ENCODE peak calls at places on chromosomes 4 and X, in five cellular contexts. One of them, this sample, is unnamed. For H3K36me3, the result is how much of the 10 kb centered on the place peaks cover.

GRCh38 chrX:27583976-27584375 is 6.2 kb upstream of the DCAF8L2 start:
- DNase-seq in heart left ventricle: no peak
- DNase-seq in adrenal gland: no peak
- DNase-seq in CD8-positive, alpha-beta T cell: no peak
- DNase-seq in neural progenitor cell: no peak
- DNase-seq in this sample: no peak

GRCh38 chr4:109411964-109412363 is 21.7 kb upstream of the SEC24B start:
- DNase-seq in heart left ventricle: peak
- DNase-seq in CD8-positive, alpha-beta T cell: no peak
- DNase-seq in neural progenitor cell: no peak
- DNase-seq in adrenal gland: no peak
- DNase-seq in this sample: no peak

GRCh38 chrX:79592259-79592658 is 225.1 kb upstream of the ITM2A start:
- DNase-seq in adrenal gland: no peak
- DNase-seq in heart left ventricle: no peak
- DNase-seq in CD8-positive, alpha-beta T cell: no peak
- DNase-seq in neural progenitor cell: no peak
- DNase-seq in this sample: no peak

GRCh38 chr4:148540622-148541326 is 98.6 kb upstream of the NR3C2 start:
- DNase-seq in neural progenitor cell: no peak
- DNase-seq in heart left ventricle: peak
- DNase-seq in CD8-positive, alpha-beta T cell: no peak
- DNase-seq in adrenal gland: no peak
- DNase-seq in this sample: no peak

GRCh38 chr4:65670331-65671031 is at the start of gene EPHA5:
- DNase-seq in heart left ventricle: peak
- DNase-seq in CD8-positive, alpha-beta T cell: no peak
- DNase-seq in neural progenitor cell: peak
- DNase-seq in adrenal gland: peak
- DNase-seq in this sample: peak

GRCh38 chr4:124867551-124867950 is 155.0 kb upstream of the ANKRD50 start:
- DNase-seq in CD8-positive, alpha-beta T cell: no peak
- DNase-seq in adrenal gland: no peak
- DNase-seq in neural progenitor cell: no peak
- DNase-seq in heart left ventricle: no peak
- DNase-seq in this sample: no peak

GRCh38 chr4:62816566-62816965 is 1592.7 kb downstream of the TECRL start:
- DNase-seq in CD8-positive, alpha-beta T cell: no peak
- DNase-seq in adrenal gland: no peak
- DNase-seq in heart left ventricle: no peak
- DNase-seq in neural progenitor cell: no peak
- DNase-seq in this sample: no peak

GRCh38 chr4:3210467-3210866 is 38.5 kb upstream of the MSANTD1 start:
- DNase-seq in adrenal gland: no peak
- DNase-seq in heart left ventricle: peak
- DNase-seq in neural progenitor cell: no peak
- DNase-seq in CD8-positive, alpha-beta T cell: no peak
- DNase-seq in this sample: no peak

GRCh38 chrX:77742788-77743476 is 43.1 kb downstream of the ATRX start:
- DNase-seq in neural progenitor cell: no peak
- DNase-seq in adrenal gland: peak
- DNase-seq in CD8-positive, alpha-beta T cell: no peak
- DNase-seq in heart left ventricle: peak
- DNase-seq in this sample: peak

GRCh38 chr4:30256105-30256828 is 463.9 kb upstream of the PCDH7 start:
- DNase-seq in CD8-positive, alpha-beta T cell: no peak
- DNase-seq in neural progenitor cell: no peak
- DNase-seq in heart left ventricle: no peak
- DNase-seq in adrenal gland: no peak
- DNase-seq in this sample: no peak

GRCh38 chr4:77332696-77333270 is 175.8 kb downstream of the CCNG2 start:
- DNase-seq in adrenal gland: no peak
- DNase-seq in heart left ventricle: no peak
- DNase-seq in neural progenitor cell: peak
- DNase-seq in CD8-positive, alpha-beta T cell: no peak
- DNase-seq in this sample: no peak

GRCh38 chrX:110987292-110987691 is 108.7 kb upstream of the PAK3 start:
- DNase-seq in adrenal gland: no peak
- DNase-seq in neural progenitor cell: no peak
- DNase-seq in heart left ventricle: no peak
- DNase-seq in CD8-positive, alpha-beta T cell: no peak
- DNase-seq in this sample: no peak

GRCh38 chr4:122010610-122011009 is 58.8 kb upstream of the TRPC3 start:
- DNase-seq in neural progenitor cell: no peak
- DNase-seq in CD8-positive, alpha-beta T cell: no peak
- DNase-seq in adrenal gland: no peak
- DNase-seq in heart left ventricle: no peak
- DNase-seq in this sample: no peak

GRCh38 chr4:119300388-119301131 is 21.4 kb downstream of the FABP2 start:
- DNase-seq in CD8-positive, alpha-beta T cell: peak
- DNase-seq in adrenal gland: peak
- DNase-seq in neural progenitor cell: peak
- DNase-seq in heart left ventricle: peak
- DNase-seq in this sample: peak

GRCh38 chrX:65241059-65241721 is 264.9 kb upstream of the ZC4H2 start:
- DNase-seq in neural progenitor cell: peak
- DNase-seq in adrenal gland: no peak
- DNase-seq in CD8-positive, alpha-beta T cell: no peak
- DNase-seq in heart left ventricle: no peak
- DNase-seq in this sample: no peak

GRCh38 chrX:47817897-47818296 is 18.8 kb upstream of the ZNF81 start:
- DNase-seq in neural progenitor cell: no peak
- DNase-seq in heart left ventricle: no peak
- DNase-seq in CD8-positive, alpha-beta T cell: no peak
- DNase-seq in adrenal gland: no peak
- DNase-seq in this sample: no peak

GRCh38 chr4:142044271-142044670 is 407.9 kb downstream of the IL15 start:
- DNase-seq in CD8-positive, alpha-beta T cell: no peak
- DNase-seq in heart left ventricle: no peak
- DNase-seq in adrenal gland: no peak
- DNase-seq in neural progenitor cell: no peak
- DNase-seq in this sample: no peak

GRCh38 chrX:10076765-10077164 is 80.0 kb upstream of the CLCN4 start:
- DNase-seq in neural progenitor cell: no peak
- DNase-seq in adrenal gland: no peak
- DNase-seq in CD8-positive, alpha-beta T cell: no peak
- DNase-seq in heart left ventricle: no peak
- DNase-seq in this sample: no peak

GRCh38 chr4:170079981-170080380 is 9.8 kb downstream of the AADAT start:
- DNase-seq in neural progenitor cell: no peak
- DNase-seq in heart left ventricle: no peak
- DNase-seq in CD8-positive, alpha-beta T cell: no peak
- DNase-seq in adrenal gland: no peak
- DNase-seq in this sample: no peak

GRCh38 chrX:112641449-112641848 is 38.3 kb downstream of the LHFPL1 start:
- DNase-seq in heart left ventricle: no peak
- DNase-seq in CD8-positive, alpha-beta T cell: no peak
- DNase-seq in neural progenitor cell: no peak
- DNase-seq in adrenal gland: no peak
- DNase-seq in this sample: no peak

GRCh38 chr4:67685532-67685859 is 15.5 kb downstream of the UBA6 start:
- DNase-seq in neural progenitor cell: no peak
- DNase-seq in adrenal gland: no peak
- DNase-seq in heart left ventricle: no peak
- DNase-seq in CD8-positive, alpha-beta T cell: no peak
- DNase-seq in this sample: no peak

GRCh38 chr4:186919340-186919739 is 195.7 kb upstream of the FAT1 start:
- DNase-seq in adrenal gland: no peak
- DNase-seq in neural progenitor cell: no peak
- DNase-seq in CD8-positive, alpha-beta T cell: no peak
- DNase-seq in heart left ventricle: no peak
- DNase-seq in this sample: no peak

GRCh38 chrX:34350552-34350951 is 218.4 kb upstream of the FAM47A start:
- DNase-seq in neural progenitor cell: no peak
- DNase-seq in heart left ventricle: no peak
- DNase-seq in CD8-positive, alpha-beta T cell: no peak
- DNase-seq in adrenal gland: no peak
- DNase-seq in this sample: no peak

DNA sequence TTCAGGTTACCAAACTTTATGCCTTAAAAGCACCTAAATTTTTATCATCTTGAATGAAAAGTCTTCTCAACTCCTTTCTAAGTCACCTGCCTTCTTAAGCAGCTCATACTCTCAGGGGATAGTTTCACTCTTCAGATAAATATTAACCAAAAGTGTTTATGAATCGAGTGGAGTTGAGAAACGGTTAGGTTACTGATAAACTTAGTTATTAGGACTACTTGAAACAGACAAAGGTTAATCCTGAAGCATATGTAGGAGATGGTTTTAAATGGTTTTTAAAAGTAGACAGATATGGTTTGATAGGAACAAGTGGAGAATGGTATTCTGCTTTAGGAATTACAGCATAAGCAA is 32.8 kb downstream of the CLDN22 start:
- DNase-seq in CD8-positive, alpha-beta T cell: no peak
- DNase-seq in heart left ventricle: no peak
- DNase-seq in neural progenitor cell: no peak
- DNase-seq in adrenal gland: no peak
- DNase-seq in this sample: no peak
- H3K36me3 ChIP-seq in CD8-positive, alpha-beta T cell: under half
- H3K36me3 ChIP-seq in heart left ventricle: under half
- H3K36me3 ChIP-seq in neural progenitor cell: under half
- H3K36me3 ChIP-seq in adrenal gland: under half
- H3K36me3 ChIP-seq in this sample: under half

GRCh38 chr4:6217716-6218381 is 17.5 kb upstream of the JAKMIP1 start:
- DNase-seq in neural progenitor cell: no peak
- DNase-seq in CD8-positive, alpha-beta T cell: no peak
- DNase-seq in heart left ventricle: no peak
- DNase-seq in adrenal gland: no peak
- DNase-seq in this sample: no peak
- H3K4me3 ChIP-seq in neural progenitor cell: no peak
- H3K4me3 ChIP-seq in CD8-positive, alpha-beta T cell: no peak
- H3K4me3 ChIP-seq in heart left ventricle: no peak
- H3K4me3 ChIP-seq in adrenal gland: no peak
- H3K4me3 ChIP-seq in this sample: no peak

DNA sequence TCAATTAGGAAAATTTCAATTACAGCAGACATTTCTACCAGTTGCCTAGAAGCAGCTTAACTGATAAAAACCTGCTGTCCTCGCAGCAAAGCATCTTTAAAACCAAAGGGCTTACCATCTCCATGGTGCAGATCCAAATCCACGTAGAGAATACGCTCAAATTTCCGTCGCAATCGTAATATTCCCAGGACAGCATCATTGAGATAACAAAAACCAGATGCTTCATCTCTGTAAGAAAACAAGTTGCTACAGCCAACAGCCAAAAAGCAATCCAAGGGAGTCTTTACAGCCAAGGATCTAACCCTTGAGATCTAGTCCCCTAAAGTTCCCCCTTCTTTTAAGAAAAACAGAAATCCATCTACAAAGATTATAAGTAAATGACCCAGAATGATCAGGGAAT is 77.6 kb downstream of the HDAC8 start:
- DNase-seq in CD8-positive, alpha-beta T cell: no peak
- DNase-seq in neural progenitor cell: no peak
- DNase-seq in adrenal gland: no peak
- DNase-seq in heart left ventricle: no peak
- DNase-seq in this sample: no peak
- H3K36me3 ChIP-seq in CD8-positive, alpha-beta T cell: under half
- H3K36me3 ChIP-seq in neural progenitor cell: under half
- H3K36me3 ChIP-seq in adrenal gland: under half
- H3K36me3 ChIP-seq in heart left ventricle: under half
- H3K36me3 ChIP-seq in this sample: under half

DNA sequence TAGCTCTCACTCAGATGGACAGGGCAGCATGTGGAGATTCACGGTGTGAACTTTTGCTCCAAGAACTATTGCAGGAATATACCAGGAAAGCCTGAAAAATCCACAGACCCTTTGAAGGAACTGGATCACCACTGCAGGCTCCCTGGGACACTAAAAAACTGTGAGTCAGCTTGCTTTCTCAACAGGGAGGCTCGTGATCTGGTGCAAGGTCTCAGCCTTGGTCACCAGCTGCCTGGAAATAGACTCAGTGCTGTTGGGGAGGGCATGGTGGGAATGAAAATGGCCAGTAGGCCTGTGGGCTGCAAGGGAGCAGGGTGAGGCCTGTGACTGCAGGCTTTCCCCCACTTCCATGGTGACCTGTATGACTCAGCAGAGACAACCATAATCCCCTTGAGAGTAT is 426.4 kb upstream of the RPS6KA3 start:
- DNase-seq in CD8-positive, alpha-beta T cell: no peak
- DNase-seq in neural progenitor cell: no peak
- DNase-seq in adrenal gland: peak
- DNase-seq in heart left ventricle: no peak
- DNase-seq in this sample: no peak
- H3K4me3 ChIP-seq in CD8-positive, alpha-beta T cell: no peak
- H3K4me3 ChIP-seq in neural progenitor cell: no peak
- H3K4me3 ChIP-seq in adrenal gland: no peak
- H3K4me3 ChIP-seq in heart left ventricle: no peak
- H3K4me3 ChIP-seq in this sample: no peak

DNA sequence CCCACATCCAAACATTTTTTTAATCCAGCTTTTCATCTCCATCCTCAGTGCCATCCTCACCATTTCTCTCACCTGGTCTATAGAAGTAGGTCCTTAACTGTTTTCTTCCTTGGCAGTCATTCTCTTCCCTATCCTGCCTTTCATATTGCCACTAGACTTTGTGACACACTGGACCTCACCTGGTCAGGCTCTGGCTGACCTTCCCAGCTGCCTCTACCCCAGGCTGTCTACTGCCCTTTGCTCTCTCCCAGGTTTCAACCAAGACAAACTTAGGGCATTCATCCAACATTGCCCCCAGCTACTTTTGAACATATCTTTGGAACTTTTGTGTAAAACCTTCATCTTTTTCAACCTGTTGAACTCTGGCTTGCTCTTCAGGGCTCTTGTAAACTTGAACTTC is 39.8 kb downstream of the TRAPPC11 start:
- DNase-seq in heart left ventricle: no peak
- DNase-seq in neural progenitor cell: no peak
- DNase-seq in adrenal gland: no peak
- DNase-seq in CD8-positive, alpha-beta T cell: no peak
- DNase-seq in this sample: no peak
- H3K36me3 ChIP-seq in heart left ventricle: under half
- H3K36me3 ChIP-seq in neural progenitor cell: half or more
- H3K36me3 ChIP-seq in adrenal gland: half or more
- H3K36me3 ChIP-seq in CD8-positive, alpha-beta T cell: under half
- H3K36me3 ChIP-seq in this sample: half or more

DNA sequence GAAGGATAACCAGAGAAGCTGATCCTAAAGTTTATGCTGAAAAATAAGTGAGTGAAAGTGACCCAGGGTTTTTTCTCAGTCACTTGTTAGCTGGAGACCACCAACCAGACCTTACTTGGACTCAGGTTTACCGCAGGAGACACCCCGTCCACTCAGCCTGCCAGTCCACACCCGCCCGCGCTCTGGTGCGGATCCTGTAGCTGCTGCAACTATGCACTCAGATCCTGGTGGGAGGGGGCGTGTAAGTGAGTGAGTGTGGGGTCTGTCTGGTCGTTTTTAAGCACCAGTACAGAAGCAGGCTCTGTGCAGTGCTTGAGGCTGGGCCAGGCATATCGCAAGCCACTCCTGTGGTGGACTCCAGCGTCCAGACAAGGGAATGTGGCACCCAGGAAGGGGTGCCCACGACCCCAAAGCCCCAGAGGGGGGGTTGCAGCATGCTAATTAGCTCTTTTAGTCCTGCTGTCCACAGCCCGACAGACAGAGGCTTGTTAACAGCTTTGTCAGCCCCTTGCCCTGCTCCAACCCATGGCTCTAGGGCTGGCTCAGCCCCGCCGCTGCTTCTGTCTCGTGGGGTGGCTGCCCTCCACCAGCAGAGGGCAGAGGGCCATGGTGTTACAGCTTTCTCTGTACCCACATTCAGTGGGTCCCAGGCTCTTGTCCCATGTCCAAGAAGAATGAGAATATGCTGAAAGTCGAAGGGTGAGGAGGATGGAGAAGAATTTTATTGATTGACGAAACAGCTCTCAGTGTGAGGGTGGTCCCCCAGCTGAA is 40.4 kb upstream of the PPP1R2C start:
- DNase-seq in CD8-positive, alpha-beta T cell: no peak
- DNase-seq in neural progenitor cell: peak
- DNase-seq in adrenal gland: no peak
- DNase-seq in heart left ventricle: no peak
- DNase-seq in this sample: no peak
- H3K4me3 ChIP-seq in CD8-positive, alpha-beta T cell: no peak
- H3K4me3 ChIP-seq in neural progenitor cell: no peak
- H3K4me3 ChIP-seq in adrenal gland: no peak
- H3K4me3 ChIP-seq in heart left ventricle: no peak
- H3K4me3 ChIP-seq in this sample: no peak

This sample was measured in WERI-Rb-1.